ENCODE peak calls at places on chromosomes 2 and 18, in nine cellular contexts. One of them, this sample, is unnamed.

GRCh38 chr18:31609886-31610646 is 18.4 kb downstream of the TTR start:
- DNase-seq in lower lobe of right lung: no peak
- DNase-seq in HEK293T: no peak
- DNase-seq in putamen: no peak
- DNase-seq in ovary: no peak
- DNase-seq in stromal cell of bone marrow: no peak
- DNase-seq in SK-MEL-5: no peak
- DNase-seq in breast epithelium: no peak
- DNase-seq in stimulated activated CD4-positive, alpha-beta T cell treated with anti-CD3 and anti-CD28 coated beads, Interleukin-2, amount 100 ng/mL, for 48 hours: no peak
- DNase-seq in this sample: no peak

GRCh38 chr2:188944442-188944841 is 29.7 kb upstream of the COL3A1 start:
- DNase-seq in lower lobe of right lung: no peak
- DNase-seq in HEK293T: no peak
- DNase-seq in putamen: no peak
- DNase-seq in ovary: no peak
- DNase-seq in stromal cell of bone marrow: no peak
- DNase-seq in SK-MEL-5: no peak
- DNase-seq in breast epithelium: no peak
- DNase-seq in stimulated activated CD4-positive, alpha-beta T cell treated with anti-CD3 and anti-CD28 coated beads, Interleukin-2, amount 100 ng/mL, for 48 hours: no peak
- DNase-seq in this sample: no peak

GRCh38 chr2:195569255-195569654 is 87.8 kb upstream of the SLC39A10 start:
- DNase-seq in lower lobe of right lung: no peak
- DNase-seq in HEK293T: no peak
- DNase-seq in putamen: no peak
- DNase-seq in ovary: no peak
- DNase-seq in stromal cell of bone marrow: no peak
- DNase-seq in SK-MEL-5: no peak
- DNase-seq in breast epithelium: no peak
- DNase-seq in stimulated activated CD4-positive, alpha-beta T cell treated with anti-CD3 and anti-CD28 coated beads, Interleukin-2, amount 100 ng/mL, for 48 hours: no peak
- DNase-seq in this sample: no peak

GRCh38 chr2:71690231-71690834 is 237.0 kb downstream of the DYSF start:
- DNase-seq in lower lobe of right lung: no peak
- DNase-seq in HEK293T: no peak
- DNase-seq in putamen: no peak
- DNase-seq in ovary: no peak
- DNase-seq in stromal cell of bone marrow: no peak
- DNase-seq in SK-MEL-5: no peak
- DNase-seq in breast epithelium: no peak
- DNase-seq in stimulated activated CD4-positive, alpha-beta T cell treated with anti-CD3 and anti-CD28 coated beads, Interleukin-2, amount 100 ng/mL, for 48 hours: no peak
- DNase-seq in this sample: no peak

GRCh38 chr2:188600536-188601210 is 309.0 kb downstream of the GULP1 start:
- DNase-seq in lower lobe of right lung: no peak
- DNase-seq in HEK293T: no peak
- DNase-seq in putamen: no peak
- DNase-seq in ovary: no peak
- DNase-seq in stromal cell of bone marrow: no peak
- DNase-seq in SK-MEL-5: peak
- DNase-seq in breast epithelium: no peak
- DNase-seq in stimulated activated CD4-positive, alpha-beta T cell treated with anti-CD3 and anti-CD28 coated beads, Interleukin-2, amount 100 ng/mL, for 48 hours: no peak
- DNase-seq in this sample: no peak

GRCh38 chr2:182318466-182319309 is 108.1 kb downstream of the PDE1A start:
- DNase-seq in lower lobe of right lung: no peak
- DNase-seq in HEK293T: no peak
- DNase-seq in putamen: peak
- DNase-seq in ovary: no peak
- DNase-seq in stromal cell of bone marrow: no peak
- DNase-seq in SK-MEL-5: peak
- DNase-seq in breast epithelium: no peak
- DNase-seq in stimulated activated CD4-positive, alpha-beta T cell treated with anti-CD3 and anti-CD28 coated beads, Interleukin-2, amount 100 ng/mL, for 48 hours: no peak
- DNase-seq in this sample: no peak

GRCh38 chr2:222733470-222733845 is 62.0 kb downstream of the MOGAT1 start:
- DNase-seq in lower lobe of right lung: no peak
- DNase-seq in HEK293T: no peak
- DNase-seq in putamen: no peak
- DNase-seq in ovary: no peak
- DNase-seq in stromal cell of bone marrow: no peak
- DNase-seq in SK-MEL-5: no peak
- DNase-seq in breast epithelium: no peak
- DNase-seq in stimulated activated CD4-positive, alpha-beta T cell treated with anti-CD3 and anti-CD28 coated beads, Interleukin-2, amount 100 ng/mL, for 48 hours: no peak
- DNase-seq in this sample: no peak

GRCh38 chr18:3012920-3013810 is at the start of gene LPIN2:
- DNase-seq in lower lobe of right lung: peak
- DNase-seq in HEK293T: peak
- DNase-seq in putamen: peak
- DNase-seq in ovary: peak
- DNase-seq in stromal cell of bone marrow: peak
- DNase-seq in SK-MEL-5: peak
- DNase-seq in breast epithelium: peak
- DNase-seq in stimulated activated CD4-positive, alpha-beta T cell treated with anti-CD3 and anti-CD28 coated beads, Interleukin-2, amount 100 ng/mL, for 48 hours: peak
- DNase-seq in this sample: peak

GRCh38 chr2:109440507-109441156 is 173.1 kb downstream of the SEPTIN10 start:
- DNase-seq in lower lobe of right lung: no peak
- DNase-seq in HEK293T: no peak
- DNase-seq in putamen: no peak
- DNase-seq in ovary: no peak
- DNase-seq in stromal cell of bone marrow: no peak
- DNase-seq in SK-MEL-5: no peak
- DNase-seq in breast epithelium: no peak
- DNase-seq in stimulated activated CD4-positive, alpha-beta T cell treated with anti-CD3 and anti-CD28 coated beads, Interleukin-2, amount 100 ng/mL, for 48 hours: no peak
- DNase-seq in this sample: no peak

GRCh38 chr2:113068706-113069485 is 1.1 kb downstream of the IL1F10 start:
- DNase-seq in lower lobe of right lung: no peak
- DNase-seq in HEK293T: no peak
- DNase-seq in putamen: no peak
- DNase-seq in ovary: no peak
- DNase-seq in stromal cell of bone marrow: no peak
- DNase-seq in SK-MEL-5: no peak
- DNase-seq in breast epithelium: no peak
- DNase-seq in stimulated activated CD4-positive, alpha-beta T cell treated with anti-CD3 and anti-CD28 coated beads, Interleukin-2, amount 100 ng/mL, for 48 hours: no peak
- DNase-seq in this sample: no peak

GRCh38 chr2:30437809-30438548 is 9.1 kb upstream of the LCLAT1 start:
- DNase-seq in lower lobe of right lung: no peak
- DNase-seq in HEK293T: no peak
- DNase-seq in putamen: no peak
- DNase-seq in ovary: no peak
- DNase-seq in stromal cell of bone marrow: no peak
- DNase-seq in SK-MEL-5: peak
- DNase-seq in breast epithelium: no peak
- DNase-seq in stimulated activated CD4-positive, alpha-beta T cell treated with anti-CD3 and anti-CD28 coated beads, Interleukin-2, amount 100 ng/mL, for 48 hours: no peak
- DNase-seq in this sample: no peak

This sample was measured in NCI-H1105 treated with DMSO at 0.1 percent for 48 hours.